ENCODE peak calls at places on chromosome 15, in eight cellular contexts. S, N, R, C, A, Y, M and D are unnamed samples.

GRCh38 chr15:73172508-73172907 is 120.2 kb downstream of the NEO1 start:
- DNase-seq in S (no peak), N (no peak), R (no peak), C (no peak), A (no peak), Y (no peak), M (no peak), D (no peak)

GRCh38 chr15:71337197-71337845 is 222.1 kb downstream of the THSD4 start:
- DNase-seq in S (no peak), N (no peak), R (no peak), C (no peak), A (no peak), Y (no peak), M (no peak), D (no peak)

GRCh38 chr15:42163291-42163690 is 6.9 kb upstream of the PLA2G4F start:
- DNase-seq in S (no peak), N (no peak), R (no peak), C (no peak), A (no peak), Y (no peak), M (no peak), D (no peak)

GRCh38 chr15:51796777-51797474 is 32.5 kb upstream of the TMOD3 start:
- DNase-seq in S (no peak), N (no peak), R (no peak), C (no peak), A (peak), Y (no peak), M (no peak), D (no peak)

GRCh38 chr15:63203451-63204090 is 14.2 kb downstream of the RAB8B start:
- DNase-seq in S (peak), N (no peak), R (no peak), C (peak), A (no peak), Y (peak), M (no peak), D (no peak)

GRCh38 chr15:95277266-95277665 is 1045.9 kb downstream of the MCTP2 start:
- DNase-seq in S (no peak), N (no peak), R (no peak), C (no peak), A (no peak), Y (no peak), M (no peak), D (no peak)

GRCh38 chr15:29278436-29279099 is 8.9 kb upstream of the NSMCE3 start:
- DNase-seq in S (no peak), N (no peak), R (no peak), C (no peak), A (no peak), Y (no peak), M (no peak), D (no peak)

GRCh38 chr15:101188517-101189340 is 63.1 kb downstream of the CHSY1 start:
- DNase-seq in S (no peak), N (no peak), R (no peak), C (no peak), A (no peak), Y (no peak), M (peak), D (no peak)

GRCh38 chr15:98294126-98294525 is 333.6 kb downstream of the ARRDC4 start:
- DNase-seq in S (no peak), N (no peak), R (no peak), C (no peak), A (no peak), Y (no peak), M (no peak), D (no peak)

GRCh38 chr15:44137750-44138149 is 57.3 kb downstream of the FRMD5 start:
- DNase-seq in S (no peak), N (no peak), R (no peak), C (no peak), A (no peak), Y (no peak), M (no peak), D (peak)

GRCh38 chr15:39798382-39798781 is 15.7 kb upstream of the FSIP1 start:
- DNase-seq in S (no peak), N (no peak), R (no peak), C (no peak), A (no peak), Y (no peak), M (no peak), D (no peak)

GRCh38 chr15:73403171-73403570 is 34.4 kb upstream of the HCN4 start:
- DNase-seq in S (no peak), N (no peak), R (no peak), C (no peak), A (no peak), Y (no peak), M (no peak), D (no peak)

GRCh38 chr15:83327041-83327440 is 42.6 kb upstream of the BNC1 start:
- DNase-seq in S (no peak), N (no peak), R (no peak), C (no peak), A (no peak), Y (no peak), M (no peak), D (no peak)

GRCh38 chr15:36501063-36501678 is 78.3 kb upstream of the CDIN1 start:
- DNase-seq in S (peak), N (peak), R (peak), C (no peak), A (peak), Y (peak), M (peak), D (peak)

GRCh38 chr15:45263854-45264253 is 11.8 kb downstream of the SLC28A2 start:
- DNase-seq in S (no peak), N (no peak), R (no peak), C (no peak), A (no peak), Y (no peak), M (no peak), D (no peak)

GRCh38 chr15:34616613-34617012 is 33.2 kb upstream of the GOLGA8B start:
- DNase-seq in S (no peak), N (no peak), R (no peak), C (no peak), A (no peak), Y (no peak), M (no peak), D (no peak)

GRCh38 chr15:94744080-94744793 is 512.9 kb downstream of the MCTP2 start:
- DNase-seq in S (no peak), N (no peak), R (no peak), C (no peak), A (no peak), Y (no peak), M (no peak), D (no peak)

GRCh38 chr15:68372291-68372811 is 59.6 kb downstream of the ITGA11 start:
- DNase-seq in S (no peak), N (no peak), R (no peak), C (no peak), A (no peak), Y (no peak), M (no peak), D (no peak)

GRCh38 chr15:69723404-69724097 is 270.9 kb downstream of the RPLP1 start:
- DNase-seq in S (no peak), N (no peak), R (no peak), C (no peak), A (no peak), Y (no peak), M (no peak), D (no peak)

GRCh38 chr15:45377630-45378148 is 655 bp downstream of the GATM start:
- DNase-seq in S (peak), N (peak), R (peak), C (no peak), A (no peak), Y (no peak), M (no peak), D (no peak)

GRCh38 chr15:68492855-68493254 is 60.9 kb upstream of the ITGA11 start:
- DNase-seq in S (no peak), N (no peak), R (peak), C (no peak), A (no peak), Y (no peak), M (no peak), D (no peak)

GRCh38 chr15:101310508-101310907 is 15.5 kb upstream of the SNRPA1 start:
- DNase-seq in S (no peak), N (no peak), R (no peak), C (no peak), A (no peak), Y (no peak), M (no peak), D (no peak)

GRCh38 chr15:81092559-81092902 is 41.5 kb upstream of the CFAP161 start:
- DNase-seq in S (no peak), N (no peak), R (peak), C (no peak), A (no peak), Y (no peak), M (no peak), D (peak)

GRCh38 chr15:62749036-62749435 is 293.5 kb upstream of the TPM1 start:
- DNase-seq in S (no peak), N (peak), R (no peak), C (no peak), A (no peak), Y (no peak), M (no peak), D (no peak)

GRCh38 chr15:63372018-63372705 is 9.5 kb downstream of the CA12 start:
- DNase-seq in S (peak), N (no peak), R (peak), C (no peak), A (no peak), Y (no peak), M (no peak), D (peak)

GRCh38 chr15:27956285-27956684 is 142.8 kb downstream of the OCA2 start:
- DNase-seq in S (no peak), N (no peak), R (no peak), C (no peak), A (no peak), Y (no peak), M (no peak), D (no peak)